ENCODE peak calls at places on chromosomes 11 and 22, in four cellular contexts. G is ovary, O is transverse colon, B is HepG2. E is an unnamed sample.
A peak's percentile ranks its signal among the peaks of the same experiment; 100 is the strongest.

GRCh38 chr11:68868221-68868620 is 26.5 kb upstream of the CPT1A start:
- DNase-seq in B (no peak), G (no peak), O (no peak), E (no peak)

GRCh38 chr11:94405062-94405461 is 3.8 kb upstream of the GPR83 start:
- DNase-seq in O (no peak), G (no peak), B (peak; percentile 48), E (no peak)

GRCh38 chr11:119380160-119380815 is 1.2 kb downstream of the USP2 start:
- DNase-seq in B (peak; percentile 51), G (peak; percentile 37), O (no peak), E (no peak)

GRCh38 chr11:79439893-79440450 is 858 bp downstream of the TENM4 start:
- DNase-seq in B (no peak), O (no peak), G (peak; percentile 67), E (peak; percentile 9)

GRCh38 chr11:36746886-36747710 is 149.1 kb upstream of the RAG2 start:
- DNase-seq in G (peak; percentile 83), B (peak; percentile 87), O (peak; percentile 91), E (peak; percentile 67)

GRCh38 chr11:111836766-111837165 is 34.6 kb downstream of the ALG9 start:
- DNase-seq in B (no peak), G (no peak), O (no peak), E (no peak)

GRCh38 chr11:119764108-119764874 is 35.3 kb upstream of the NECTIN1 start:
- DNase-seq in G (peak; percentile 36), O (no peak), B (no peak), E (no peak)

GRCh38 chr11:69874984-69875673 is 55.9 kb upstream of the FGF3 start:
- DNase-seq in O (peak; percentile 3), G (no peak), B (no peak), E (no peak)

GRCh38 chr22:49307870-49308269 is 519.8 kb downstream of the BRD1 start:
- DNase-seq in G (peak; percentile 3), B (no peak), O (peak; percentile 3), E (no peak)

GRCh38 chr11:69588270-69588669 is 52.7 kb upstream of the CCND1 start:
- DNase-seq in G (no peak), B (peak; percentile 28), O (no peak), E (no peak)

DNA sequence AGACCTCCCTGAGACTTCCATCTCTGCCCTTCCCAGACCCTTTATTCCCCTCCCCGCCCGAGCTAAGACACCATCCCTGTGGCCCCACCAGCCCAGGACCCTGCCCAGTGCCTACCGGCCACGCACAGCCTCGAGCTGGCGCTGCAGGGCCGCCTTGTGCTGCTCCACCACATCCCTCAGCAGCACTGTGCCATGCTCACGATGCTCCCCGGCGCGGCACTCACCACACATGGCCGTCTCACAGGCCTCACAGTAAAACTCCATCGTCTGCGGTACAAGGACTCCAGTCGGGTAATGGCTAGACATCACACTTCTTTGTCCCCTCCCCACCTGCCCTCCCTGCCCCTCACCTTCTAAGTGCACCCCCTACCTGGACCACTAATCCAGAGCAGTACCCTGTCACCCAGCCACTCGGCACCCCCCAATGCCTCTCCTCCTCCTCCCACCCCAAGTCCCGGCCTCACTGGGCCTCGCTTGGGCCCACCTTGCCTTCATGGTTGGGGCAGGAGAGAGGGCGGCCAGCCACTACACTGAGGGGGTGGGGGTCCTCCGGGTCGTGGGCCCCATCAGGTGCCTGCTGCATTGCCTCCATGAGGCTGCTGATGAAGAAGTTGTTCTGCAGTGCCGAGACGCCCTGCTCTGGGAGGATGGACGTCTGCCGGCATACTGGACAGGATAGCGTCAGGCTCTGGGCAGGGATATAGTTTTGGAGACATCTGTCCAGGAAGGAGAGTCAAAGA is 16.0 kb downstream of the TRIM3 start:
- DNase-seq in O (no peak), G (no peak), B (no peak), E (no peak)
- H3K27ac ChIP-seq in O (no peak overlapping the region), G (no peak overlapping the region), B (no peak overlapping the region), E (no peak overlapping the region)

DNA sequence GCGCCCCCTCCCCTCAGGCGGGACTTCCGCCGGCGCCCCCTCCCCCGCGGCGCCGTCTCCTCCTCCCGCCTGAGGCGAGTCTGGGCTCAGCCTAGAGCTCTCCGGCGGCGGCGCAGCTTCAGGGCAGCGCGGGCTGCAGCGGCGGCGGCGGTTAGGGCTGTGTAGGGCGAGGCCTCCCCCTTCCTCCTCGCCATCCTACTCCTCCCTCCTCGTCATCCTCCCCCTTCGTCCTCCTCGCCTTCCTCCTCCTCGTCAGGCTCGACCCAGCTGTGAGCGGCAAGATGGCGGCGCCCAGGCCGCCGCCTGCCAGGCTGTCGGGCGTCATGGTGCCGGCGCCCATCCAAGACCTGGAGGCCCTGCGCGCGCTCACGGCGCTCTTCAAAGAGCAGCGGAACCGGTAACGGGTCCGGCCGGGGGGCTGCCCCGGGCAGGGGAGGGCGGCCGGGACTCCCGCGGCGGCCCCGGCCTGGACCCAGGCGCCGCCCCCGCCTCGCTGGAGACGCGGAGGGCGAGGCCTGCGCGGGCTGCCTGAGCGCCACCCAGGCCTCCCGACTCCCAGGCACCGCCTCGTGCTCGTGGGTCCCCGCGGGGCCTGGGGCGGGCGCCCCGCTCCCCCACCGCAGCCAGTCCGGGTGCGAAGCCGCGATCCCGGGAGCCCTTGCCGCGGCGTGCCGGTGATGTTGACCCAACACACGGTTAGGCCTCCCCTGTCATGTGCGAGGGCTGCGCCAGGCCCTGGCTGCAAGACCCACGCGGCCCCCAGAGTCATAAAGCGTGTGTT is at the start of gene ATXN10:
- DNase-seq in G (peak; percentile 83), O (peak; percentile 56), B (peak; percentile 49), E (no peak)
- TF ChIP-seq EP300 in G (no peak), O (no peak), B (no peak), E (no peak)

DNA sequence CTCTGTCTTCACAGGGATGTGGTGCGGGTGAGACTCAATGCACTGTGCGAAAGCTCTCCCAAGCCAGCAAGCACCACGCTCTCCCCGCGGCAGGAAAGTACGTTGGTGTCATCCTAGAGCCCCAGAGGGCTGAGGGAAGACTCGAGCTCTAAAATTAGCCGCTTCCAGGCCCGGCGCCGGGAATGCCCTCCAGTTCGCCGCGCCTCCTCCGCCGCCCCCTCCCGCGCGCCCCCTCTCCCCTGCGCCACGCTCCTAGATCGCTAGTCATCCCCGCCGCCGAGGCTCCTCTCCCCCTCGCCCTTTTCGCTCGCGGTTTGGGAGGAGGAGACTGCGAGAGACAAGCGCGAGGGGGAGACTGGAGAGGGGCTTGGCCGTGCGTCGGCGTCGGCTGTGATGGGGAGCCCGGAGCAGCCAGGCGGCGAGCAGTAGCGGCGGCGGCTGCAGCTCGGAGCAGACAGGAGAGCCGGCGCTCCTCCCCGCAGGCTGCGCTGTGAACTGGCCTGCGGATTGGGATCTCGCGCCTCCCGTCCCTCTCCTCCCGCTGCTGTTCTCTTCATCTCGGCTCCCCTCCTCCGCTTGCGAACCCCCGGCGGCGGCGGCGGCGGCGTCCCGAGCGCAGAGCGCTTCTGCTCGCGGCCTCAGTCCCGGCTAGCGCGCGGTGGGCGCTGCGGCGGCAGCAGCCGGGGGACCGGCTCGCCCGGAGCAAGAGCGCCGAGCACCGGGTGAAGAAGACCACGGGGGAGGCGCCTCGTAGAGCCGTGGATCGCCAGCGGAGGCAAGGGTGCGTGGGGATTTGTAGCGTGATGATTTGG is at the start of gene FAT3:
- DNase-seq in B (no peak), O (no peak), G (peak; percentile 41), E (no peak)
- H3K27me3 ChIP-seq in B (peaks cover 5% of the 10 kb centered on the region), O (peaks cover 84% of the 10 kb centered on the region), G (no peaks in the 10 kb centered on the region), E (peaks cover 78% of the 10 kb centered on the region)

GRCh38 chr22:35614404-35614803 is 2.7 kb downstream of the MB start:
- DNase-seq in O (no peak), G (no peak), B (no peak), E (no peak)

GRCh38 chr22:35610741-35611140 is 6.4 kb downstream of the MB start:
- DNase-seq in O (no peak), G (no peak), B (no peak), E (no peak)

GRCh38 chr22:35611891-35612576 is 5.1 kb downstream of the MB start:
- DNase-seq in G (peak; percentile 10), B (no peak), O (peak; percentile 56), E (no peak)

GRCh38 chr22:35611200-35611890 is 5.8 kb downstream of the MB start:
- DNase-seq in B (no peak), G (peak; percentile 10), O (no peak), E (no peak)

DNA sequence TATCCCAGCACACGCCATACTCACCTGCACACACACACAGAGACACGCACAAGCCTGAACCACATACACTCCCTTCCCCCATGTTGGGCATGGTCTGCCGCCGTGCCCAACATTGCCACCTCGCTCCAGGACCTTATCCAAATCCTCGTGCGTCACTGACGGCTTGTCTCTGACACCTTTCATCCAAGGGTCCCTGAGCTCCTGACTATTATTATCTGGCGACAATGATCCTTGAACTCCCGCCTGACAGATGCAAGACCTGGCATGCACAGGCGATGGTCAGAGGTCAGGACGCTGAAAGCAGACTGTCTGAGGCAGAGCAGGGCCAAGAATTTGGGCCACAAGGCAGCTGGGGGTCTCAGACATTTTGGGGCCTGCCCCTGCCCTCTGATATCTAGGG is 4.2 kb downstream of the MB start:
- DNase-seq in B (no peak), O (no peak), G (peak; percentile 14), E (no peak)
- H3K27ac ChIP-seq in B (no peak overlapping the region), O (no peak overlapping the region), G (no peak overlapping the region), E (no peak overlapping the region)

GRCh38 chr22:37750596-37751162 is 53.8 kb downstream of the TRIOBP start:
- DNase-seq in G (no peak), B (no peak), O (no peak), E (no peak)

GRCh38 chr22:37749831-37750595 is 53.2 kb downstream of the TRIOBP start:
- DNase-seq in G (no peak), O (no peak), B (peak; percentile 28), E (no peak)

GRCh38 chr22:37753746-37754145 is 54.0 kb upstream of the GCAT start:
- DNase-seq in B (no peak), G (no peak), O (no peak), E (no peak)

GRCh38 chr22:37751449-37752188 is 54.8 kb downstream of the TRIOBP start:
- DNase-seq in O (no peak), G (no peak), B (no peak), E (no peak)

GRCh38 chr22:37752189-37753061 is 55.3 kb upstream of the GCAT start:
- DNase-seq in G (peak; percentile 87), B (peak; percentile 73), O (peak; percentile 89), E (peak; percentile 89)
- TF ChIP-seq EP300 in G (no peak), B (no peak), O (no peak), E (peak; percentile 42)

GRCh38 chr22:44427506-44428470 is 70.2 kb downstream of the RTL6 start:
- DNase-seq in O (no peak), B (no peak), G (no peak), E (no peak)
- H3K27me3 ChIP-seq in O (no peaks in the 10 kb centered on the region), B (peaks cover 2% of the 10 kb centered on the region), G (no peaks in the 10 kb centered on the region), E (no peaks in the 10 kb centered on the region)